ENCODE peak calls at places on chromosomes 11 and 22, in five cellular contexts. One of them, this sample, is unnamed.

GRCh38 chr22:19060356-19061009 is 61.7 kb downstream of the DGCR2 start:
- DNase-seq in CD4-positive, alpha-beta memory T cell: no peak
- DNase-seq in left cardiac atrium: no peak
- DNase-seq in hippocampal formation: no peak
- DNase-seq in stimulated activated CD8-positive, alpha-beta memory T cell treated with anti-CD3 and anti-CD28 coated beads, Interleukin-7, amount 100 ng/mL, for 1 hour: no peak
- DNase-seq in this sample: no peak

GRCh38 chr22:49751968-49752597 is 75.6 kb downstream of the BRD1 start:
- DNase-seq in hippocampal formation: no peak
- DNase-seq in stimulated activated CD8-positive, alpha-beta memory T cell treated with anti-CD3 and anti-CD28 coated beads, Interleukin-7, amount 100 ng/mL, for 1 hour: no peak
- DNase-seq in CD4-positive, alpha-beta memory T cell: no peak
- DNase-seq in left cardiac atrium: no peak
- DNase-seq in this sample: no peak

GRCh38 chr22:46069518-46070214 is 80.7 kb upstream of the PPARA start:
- DNase-seq in CD4-positive, alpha-beta memory T cell: no peak
- DNase-seq in stimulated activated CD8-positive, alpha-beta memory T cell treated with anti-CD3 and anti-CD28 coated beads, Interleukin-7, amount 100 ng/mL, for 1 hour: no peak
- DNase-seq in left cardiac atrium: peak
- DNase-seq in hippocampal formation: peak
- DNase-seq in this sample: peak

GRCh38 chr11:123473941-123474668 is 44.0 kb downstream of the GRAMD1B start:
- DNase-seq in CD4-positive, alpha-beta memory T cell: no peak
- DNase-seq in left cardiac atrium: no peak
- DNase-seq in stimulated activated CD8-positive, alpha-beta memory T cell treated with anti-CD3 and anti-CD28 coated beads, Interleukin-7, amount 100 ng/mL, for 1 hour: no peak
- DNase-seq in hippocampal formation: no peak
- DNase-seq in this sample: no peak

GRCh38 chr22:22156716-22157499 is 87.7 kb upstream of the VPREB1 start:
- DNase-seq in CD4-positive, alpha-beta memory T cell: peak
- DNase-seq in stimulated activated CD8-positive, alpha-beta memory T cell treated with anti-CD3 and anti-CD28 coated beads, Interleukin-7, amount 100 ng/mL, for 1 hour: peak
- DNase-seq in left cardiac atrium: peak
- DNase-seq in hippocampal formation: peak
- DNase-seq in this sample: no peak

GRCh38 chr22:29310065-29310862 is 3.8 kb downstream of the GAS2L1 start:
- DNase-seq in left cardiac atrium: no peak
- DNase-seq in hippocampal formation: no peak
- DNase-seq in stimulated activated CD8-positive, alpha-beta memory T cell treated with anti-CD3 and anti-CD28 coated beads, Interleukin-7, amount 100 ng/mL, for 1 hour: no peak
- DNase-seq in CD4-positive, alpha-beta memory T cell: no peak
- DNase-seq in this sample: no peak

GRCh38 chr11:102810943-102811528 is 13.1 kb upstream of the MMP1 start:
- DNase-seq in stimulated activated CD8-positive, alpha-beta memory T cell treated with anti-CD3 and anti-CD28 coated beads, Interleukin-7, amount 100 ng/mL, for 1 hour: no peak
- DNase-seq in hippocampal formation: no peak
- DNase-seq in CD4-positive, alpha-beta memory T cell: no peak
- DNase-seq in left cardiac atrium: no peak
- DNase-seq in this sample: no peak

GRCh38 chr11:82315093-82315492 is 418.6 kb downstream of the FAM181B start:
- DNase-seq in left cardiac atrium: no peak
- DNase-seq in stimulated activated CD8-positive, alpha-beta memory T cell treated with anti-CD3 and anti-CD28 coated beads, Interleukin-7, amount 100 ng/mL, for 1 hour: no peak
- DNase-seq in CD4-positive, alpha-beta memory T cell: no peak
- DNase-seq in hippocampal formation: no peak
- DNase-seq in this sample: no peak

GRCh38 chr22:40525250-40525884 is 111.2 kb downstream of the MRTFA start:
- DNase-seq in hippocampal formation: no peak
- DNase-seq in stimulated activated CD8-positive, alpha-beta memory T cell treated with anti-CD3 and anti-CD28 coated beads, Interleukin-7, amount 100 ng/mL, for 1 hour: peak
- DNase-seq in left cardiac atrium: peak
- DNase-seq in CD4-positive, alpha-beta memory T cell: peak
- DNase-seq in this sample: peak

This sample was measured in psoas muscle.